ENCODE peak calls at places on chromosomes 6 and 20, in ten cellular contexts. One of them, this sample, is unnamed.

GRCh38 chr6:30912746-30913520 is 1.1 kb upstream of the VARS2 start:
- DNase-seq in anterior cingulate cortex: no peak
- DNase-seq in activated T-helper 1 cell treated with anti-CD3 and anti-CD28 coated beads, Interleukin-12 subunit alpha, Interleukin-12 subunit beta, Interleukin-2, Interleukin-4 antibody, amounts not matched to agents 30 ng/mL and 10 ng/mL and 1 ng/mL, durations not matched to agents 14 hours and 24 hours and 36 hours: no peak
- DNase-seq in iris pigment epithelial cell: no peak
- DNase-seq in C1 segment of cervical spinal cord: peak
- DNase-seq in iPS DF 19.7: no peak
- DNase-seq in EL: no peak
- DNase-seq in mucosa of descending colon: peak
- DNase-seq in activated naive CD4-positive, alpha-beta T cell: no peak
- DNase-seq in nephron progenitor cell: no peak
- DNase-seq in this sample: no peak

GRCh38 chr20:41287327-41287726 is 30.2 kb downstream of the ZHX3 start:
- DNase-seq in nephron progenitor cell: no peak
- DNase-seq in iPS DF 19.7: no peak
- DNase-seq in anterior cingulate cortex: no peak
- DNase-seq in activated T-helper 1 cell treated with anti-CD3 and anti-CD28 coated beads, Interleukin-12 subunit alpha, Interleukin-12 subunit beta, Interleukin-2, Interleukin-4 antibody, amounts not matched to agents 30 ng/mL and 10 ng/mL and 1 ng/mL, durations not matched to agents 14 hours and 24 hours and 36 hours: no peak
- DNase-seq in C1 segment of cervical spinal cord: no peak
- DNase-seq in iris pigment epithelial cell: peak
- DNase-seq in EL: peak
- DNase-seq in mucosa of descending colon: no peak
- DNase-seq in activated naive CD4-positive, alpha-beta T cell: no peak
- DNase-seq in this sample: no peak

GRCh38 chr20:6708010-6708409 is 59.5 kb upstream of the BMP2 start:
- DNase-seq in mucosa of descending colon: peak
- DNase-seq in anterior cingulate cortex: no peak
- DNase-seq in activated naive CD4-positive, alpha-beta T cell: no peak
- DNase-seq in iris pigment epithelial cell: peak
- DNase-seq in C1 segment of cervical spinal cord: no peak
- DNase-seq in nephron progenitor cell: no peak
- DNase-seq in iPS DF 19.7: no peak
- DNase-seq in EL: peak
- DNase-seq in activated T-helper 1 cell treated with anti-CD3 and anti-CD28 coated beads, Interleukin-12 subunit alpha, Interleukin-12 subunit beta, Interleukin-2, Interleukin-4 antibody, amounts not matched to agents 30 ng/mL and 10 ng/mL and 1 ng/mL, durations not matched to agents 14 hours and 24 hours and 36 hours: no peak
- DNase-seq in this sample: peak

GRCh38 chr20:43827940-43828562 is 86.6 kb upstream of the TOX2 start:
- DNase-seq in iris pigment epithelial cell: no peak
- DNase-seq in activated T-helper 1 cell treated with anti-CD3 and anti-CD28 coated beads, Interleukin-12 subunit alpha, Interleukin-12 subunit beta, Interleukin-2, Interleukin-4 antibody, amounts not matched to agents 30 ng/mL and 10 ng/mL and 1 ng/mL, durations not matched to agents 14 hours and 24 hours and 36 hours: no peak
- DNase-seq in C1 segment of cervical spinal cord: no peak
- DNase-seq in anterior cingulate cortex: no peak
- DNase-seq in mucosa of descending colon: no peak
- DNase-seq in EL: no peak
- DNase-seq in activated naive CD4-positive, alpha-beta T cell: no peak
- DNase-seq in iPS DF 19.7: no peak
- DNase-seq in nephron progenitor cell: no peak
- DNase-seq in this sample: no peak

GRCh38 chr20:45967551-45968080 is 4.4 kb downstream of the ZNF335 start:
- DNase-seq in iPS DF 19.7: no peak
- DNase-seq in mucosa of descending colon: no peak
- DNase-seq in nephron progenitor cell: no peak
- DNase-seq in iris pigment epithelial cell: no peak
- DNase-seq in activated naive CD4-positive, alpha-beta T cell: no peak
- DNase-seq in activated T-helper 1 cell treated with anti-CD3 and anti-CD28 coated beads, Interleukin-12 subunit alpha, Interleukin-12 subunit beta, Interleukin-2, Interleukin-4 antibody, amounts not matched to agents 30 ng/mL and 10 ng/mL and 1 ng/mL, durations not matched to agents 14 hours and 24 hours and 36 hours: no peak
- DNase-seq in anterior cingulate cortex: no peak
- DNase-seq in C1 segment of cervical spinal cord: no peak
- DNase-seq in EL: no peak
- DNase-seq in this sample: no peak

GRCh38 chr6:150328744-150329400 is 39.9 kb upstream of the IYD start:
- DNase-seq in nephron progenitor cell: no peak
- DNase-seq in activated T-helper 1 cell treated with anti-CD3 and anti-CD28 coated beads, Interleukin-12 subunit alpha, Interleukin-12 subunit beta, Interleukin-2, Interleukin-4 antibody, amounts not matched to agents 30 ng/mL and 10 ng/mL and 1 ng/mL, durations not matched to agents 14 hours and 24 hours and 36 hours: no peak
- DNase-seq in iPS DF 19.7: no peak
- DNase-seq in activated naive CD4-positive, alpha-beta T cell: no peak
- DNase-seq in EL: no peak
- DNase-seq in C1 segment of cervical spinal cord: no peak
- DNase-seq in anterior cingulate cortex: no peak
- DNase-seq in iris pigment epithelial cell: no peak
- DNase-seq in mucosa of descending colon: no peak
- DNase-seq in this sample: no peak

GRCh38 chr6:15770347-15771143 is 107.7 kb upstream of the DTNBP1 start:
- DNase-seq in activated T-helper 1 cell treated with anti-CD3 and anti-CD28 coated beads, Interleukin-12 subunit alpha, Interleukin-12 subunit beta, Interleukin-2, Interleukin-4 antibody, amounts not matched to agents 30 ng/mL and 10 ng/mL and 1 ng/mL, durations not matched to agents 14 hours and 24 hours and 36 hours: no peak
- DNase-seq in EL: peak
- DNase-seq in activated naive CD4-positive, alpha-beta T cell: no peak
- DNase-seq in iPS DF 19.7: no peak
- DNase-seq in C1 segment of cervical spinal cord: no peak
- DNase-seq in mucosa of descending colon: no peak
- DNase-seq in iris pigment epithelial cell: peak
- DNase-seq in nephron progenitor cell: no peak
- DNase-seq in anterior cingulate cortex: no peak
- DNase-seq in this sample: no peak

GRCh38 chr6:38174806-38175495 is 355.4 kb downstream of the ZFAND3 start:
- DNase-seq in mucosa of descending colon: no peak
- DNase-seq in C1 segment of cervical spinal cord: no peak
- DNase-seq in anterior cingulate cortex: no peak
- DNase-seq in EL: no peak
- DNase-seq in iris pigment epithelial cell: no peak
- DNase-seq in activated T-helper 1 cell treated with anti-CD3 and anti-CD28 coated beads, Interleukin-12 subunit alpha, Interleukin-12 subunit beta, Interleukin-2, Interleukin-4 antibody, amounts not matched to agents 30 ng/mL and 10 ng/mL and 1 ng/mL, durations not matched to agents 14 hours and 24 hours and 36 hours: no peak
- DNase-seq in nephron progenitor cell: no peak
- DNase-seq in activated naive CD4-positive, alpha-beta T cell: no peak
- DNase-seq in iPS DF 19.7: no peak
- DNase-seq in this sample: no peak

This sample was measured in pancreas.